ENCODE peak calls at places on chromosomes 5 and 9, in eight cellular contexts. One of them, this sample, is unnamed.
A peak's percentile ranks its signal among the peaks of the same experiment; 100 is the strongest.

GRCh38 chr5:96384353-96384752 is 48.7 kb downstream of the PCSK1 start:
- DNase-seq in right atrium auricular region: peak; percentile 69
- DNase-seq in pancreas: no peak
- DNase-seq in endodermal cell: no peak
- DNase-seq in cardiac muscle cell: no peak
- DNase-seq in CD8-positive, alpha-beta T cell: no peak
- DNase-seq in prostate gland: no peak
- DNase-seq in uterus: no peak
- DNase-seq in this sample: peak; percentile 69

GRCh38 chr5:123157797-123158528 is 68.9 kb downstream of the PRDM6 start:
- DNase-seq in right atrium auricular region: no peak
- DNase-seq in pancreas: no peak
- DNase-seq in endodermal cell: no peak
- DNase-seq in cardiac muscle cell: no peak
- DNase-seq in CD8-positive, alpha-beta T cell: no peak
- DNase-seq in prostate gland: no peak
- DNase-seq in uterus: no peak
- DNase-seq in this sample: no peak

GRCh38 chr5:59583151-59583809 is 310.2 kb downstream of the PDE4D start:
- DNase-seq in right atrium auricular region: no peak
- DNase-seq in pancreas: no peak
- DNase-seq in endodermal cell: no peak
- DNase-seq in cardiac muscle cell: no peak
- DNase-seq in CD8-positive, alpha-beta T cell: no peak
- DNase-seq in prostate gland: no peak
- DNase-seq in uterus: no peak
- DNase-seq in this sample: no peak

GRCh38 chr9:124632077-124632621 is 125.0 kb upstream of the NR5A1 start:
- DNase-seq in right atrium auricular region: no peak
- DNase-seq in pancreas: no peak
- DNase-seq in endodermal cell: no peak
- DNase-seq in cardiac muscle cell: no peak
- DNase-seq in CD8-positive, alpha-beta T cell: no peak
- DNase-seq in prostate gland: no peak
- DNase-seq in uterus: no peak
- DNase-seq in this sample: no peak

GRCh38 chr9:83583151-83584014 is 39.6 kb upstream of the IDNK start:
- DNase-seq in right atrium auricular region: peak; percentile 63
- DNase-seq in pancreas: peak; percentile 27
- DNase-seq in endodermal cell: peak; percentile 90
- DNase-seq in cardiac muscle cell: peak; percentile 66
- DNase-seq in CD8-positive, alpha-beta T cell: no peak
- DNase-seq in prostate gland: peak; percentile 21
- DNase-seq in uterus: peak; percentile 51
- DNase-seq in this sample: no peak

GRCh38 chr9:2127486-2127885 is 112.3 kb downstream of the SMARCA2 start:
- DNase-seq in right atrium auricular region: no peak
- DNase-seq in pancreas: no peak
- DNase-seq in endodermal cell: no peak
- DNase-seq in cardiac muscle cell: no peak
- DNase-seq in CD8-positive, alpha-beta T cell: no peak
- DNase-seq in prostate gland: no peak
- DNase-seq in uterus: no peak
- DNase-seq in this sample: no peak

GRCh38 chr9:7145361-7146069 is 387.7 kb downstream of the KDM4C start:
- DNase-seq in right atrium auricular region: no peak
- DNase-seq in pancreas: no peak
- DNase-seq in endodermal cell: no peak
- DNase-seq in cardiac muscle cell: no peak
- DNase-seq in CD8-positive, alpha-beta T cell: no peak
- DNase-seq in prostate gland: no peak
- DNase-seq in uterus: no peak
- DNase-seq in this sample: no peak

GRCh38 chr9:128254855-128255759 is 20.7 kb downstream of the GOLGA2 start:
- DNase-seq in right atrium auricular region: no peak
- DNase-seq in pancreas: no peak
- DNase-seq in endodermal cell: peak; percentile 95
- DNase-seq in cardiac muscle cell: peak; percentile 88
- DNase-seq in CD8-positive, alpha-beta T cell: peak; percentile 67
- DNase-seq in prostate gland: peak; percentile 36
- DNase-seq in uterus: peak; percentile 46
- DNase-seq in this sample: no peak

GRCh38 chr9:72667181-72667580 is 145.8 kb downstream of the TMC1 start:
- DNase-seq in right atrium auricular region: no peak
- DNase-seq in pancreas: no peak
- DNase-seq in endodermal cell: no peak
- DNase-seq in cardiac muscle cell: no peak
- DNase-seq in CD8-positive, alpha-beta T cell: no peak
- DNase-seq in prostate gland: no peak
- DNase-seq in uterus: no peak
- DNase-seq in this sample: no peak

GRCh38 chr5:179228341-179229121 is 116.7 kb downstream of the ADAMTS2 start:
- DNase-seq in right atrium auricular region: no peak
- DNase-seq in pancreas: no peak
- DNase-seq in endodermal cell: peak; percentile 72
- DNase-seq in cardiac muscle cell: peak; percentile 49
- DNase-seq in CD8-positive, alpha-beta T cell: no peak
- DNase-seq in prostate gland: no peak
- DNase-seq in uterus: no peak
- DNase-seq in this sample: no peak

GRCh38 chr9:111975709-111976108 is 79.1 kb downstream of the UGCG start:
- DNase-seq in right atrium auricular region: no peak
- DNase-seq in pancreas: peak; percentile 70
- DNase-seq in endodermal cell: peak; percentile 69
- DNase-seq in cardiac muscle cell: no peak
- DNase-seq in CD8-positive, alpha-beta T cell: no peak
- DNase-seq in prostate gland: no peak
- DNase-seq in uterus: no peak
- DNase-seq in this sample: no peak

GRCh38 chr5:111172504-111172903 is 51.7 kb upstream of the CAMK4 start:
- DNase-seq in right atrium auricular region: no peak
- DNase-seq in pancreas: no peak
- DNase-seq in endodermal cell: peak; percentile 67
- DNase-seq in cardiac muscle cell: no peak
- DNase-seq in CD8-positive, alpha-beta T cell: no peak
- DNase-seq in prostate gland: no peak
- DNase-seq in uterus: no peak
- DNase-seq in this sample: no peak

GRCh38 chr5:167684251-167684650 is 607.2 kb upstream of the WWC1 start:
- DNase-seq in right atrium auricular region: no peak
- DNase-seq in pancreas: no peak
- DNase-seq in endodermal cell: no peak
- DNase-seq in cardiac muscle cell: no peak
- DNase-seq in CD8-positive, alpha-beta T cell: no peak
- DNase-seq in prostate gland: no peak
- DNase-seq in uterus: no peak
- DNase-seq in this sample: no peak

GRCh38 chr5:51109786-51110410 is 273.4 kb upstream of the ISL1 start:
- DNase-seq in right atrium auricular region: no peak
- DNase-seq in pancreas: no peak
- DNase-seq in endodermal cell: no peak
- DNase-seq in cardiac muscle cell: peak; percentile 72
- DNase-seq in CD8-positive, alpha-beta T cell: no peak
- DNase-seq in prostate gland: no peak
- DNase-seq in uterus: no peak
- DNase-seq in this sample: no peak

GRCh38 chr5:131387236-131387635 is 123.4 kb downstream of the CDC42SE2 start:
- DNase-seq in right atrium auricular region: no peak
- DNase-seq in pancreas: no peak
- DNase-seq in endodermal cell: no peak
- DNase-seq in cardiac muscle cell: no peak
- DNase-seq in CD8-positive, alpha-beta T cell: no peak
- DNase-seq in prostate gland: no peak
- DNase-seq in uterus: no peak
- DNase-seq in this sample: no peak

GRCh38 chr9:111597852-111598729 is 1.4 kb downstream of the PTGR1 start:
- DNase-seq in right atrium auricular region: peak; percentile 66
- DNase-seq in pancreas: peak; percentile 60
- DNase-seq in endodermal cell: peak; percentile 93
- DNase-seq in cardiac muscle cell: peak; percentile 66
- DNase-seq in CD8-positive, alpha-beta T cell: peak; percentile 72
- DNase-seq in prostate gland: peak; percentile 49
- DNase-seq in uterus: peak; percentile 73
- DNase-seq in this sample: no peak

GRCh38 chr9:4760122-4760521 is 19.1 kb upstream of the AK3 start:
- DNase-seq in right atrium auricular region: peak; percentile 54
- DNase-seq in pancreas: no peak
- DNase-seq in endodermal cell: no peak
- DNase-seq in cardiac muscle cell: no peak
- DNase-seq in CD8-positive, alpha-beta T cell: no peak
- DNase-seq in prostate gland: no peak
- DNase-seq in uterus: no peak
- DNase-seq in this sample: no peak

GRCh38 chr9:4756420-4756819 is 15.4 kb upstream of the AK3 start:
- DNase-seq in right atrium auricular region: no peak
- DNase-seq in pancreas: no peak
- DNase-seq in endodermal cell: no peak
- DNase-seq in cardiac muscle cell: no peak
- DNase-seq in CD8-positive, alpha-beta T cell: no peak
- DNase-seq in prostate gland: no peak
- DNase-seq in uterus: no peak
- DNase-seq in this sample: no peak

GRCh38 chr9:4762889-4763521 is 22.0 kb upstream of the AK3 start:
- DNase-seq in right atrium auricular region: peak; percentile 63
- DNase-seq in pancreas: no peak
- DNase-seq in endodermal cell: peak; percentile 89
- DNase-seq in cardiac muscle cell: peak; percentile 13
- DNase-seq in CD8-positive, alpha-beta T cell: no peak
- DNase-seq in prostate gland: no peak
- DNase-seq in uterus: peak; percentile 43
- DNase-seq in this sample: no peak

GRCh38 chr9:4764033-4764432 is 23.0 kb upstream of the AK3 start:
- DNase-seq in right atrium auricular region: no peak
- DNase-seq in pancreas: no peak
- DNase-seq in endodermal cell: no peak
- DNase-seq in cardiac muscle cell: no peak
- DNase-seq in CD8-positive, alpha-beta T cell: no peak
- DNase-seq in prostate gland: no peak
- DNase-seq in uterus: no peak
- DNase-seq in this sample: no peak

DNA sequence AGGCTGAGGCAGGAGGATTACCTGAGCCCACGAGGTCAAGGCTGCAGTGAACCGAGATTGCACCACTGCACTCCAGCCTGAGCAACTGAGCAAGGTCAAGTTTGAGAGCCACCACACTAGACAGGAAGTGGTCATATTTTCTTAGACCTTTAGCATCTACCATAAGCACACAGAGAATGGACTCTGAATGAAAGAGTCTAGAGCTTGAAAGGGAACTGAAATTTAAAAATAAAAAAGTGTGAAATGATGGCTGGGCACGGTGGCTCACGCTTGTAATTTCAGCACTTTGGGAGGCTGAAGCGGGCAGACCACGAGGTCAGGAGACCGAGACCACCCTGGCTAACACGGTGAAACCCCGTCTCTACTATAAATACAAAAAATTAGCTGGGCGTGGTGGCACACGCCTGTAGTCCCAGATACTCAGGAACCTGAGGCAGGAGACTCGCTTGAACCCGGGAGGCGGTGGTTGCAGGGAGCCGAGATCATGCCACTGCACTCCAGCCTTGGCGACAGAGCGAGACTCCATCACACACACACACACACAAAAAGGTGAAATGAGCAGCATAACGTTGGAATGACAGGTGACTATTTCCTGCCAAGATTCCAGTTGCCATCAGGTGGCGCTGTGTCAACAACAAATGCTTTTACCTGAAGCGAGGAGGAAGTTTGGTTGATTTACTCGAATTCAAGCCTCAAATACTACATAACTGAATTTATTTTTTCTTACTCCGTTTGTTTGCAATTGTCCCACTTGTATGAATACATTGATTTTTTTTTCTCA is 21.3 kb upstream of the AK3 start:
- DNase-seq in right atrium auricular region: peak; percentile 80
- DNase-seq in pancreas: peak; percentile 62
- DNase-seq in endodermal cell: peak; percentile 92
- DNase-seq in cardiac muscle cell: peak; percentile 70
- DNase-seq in CD8-positive, alpha-beta T cell: peak; percentile 85
- DNase-seq in prostate gland: peak; percentile 76
- DNase-seq in uterus: peak; percentile 73
- DNase-seq in this sample: peak; percentile 55
- H3K4me3 ChIP-seq in right atrium auricular region: no peak overlapping the region
- H3K4me3 ChIP-seq in pancreas: no peak overlapping the region
- H3K4me3 ChIP-seq in endodermal cell: no peak overlapping the region
- H3K4me3 ChIP-seq in cardiac muscle cell: no peak overlapping the region
- H3K4me3 ChIP-seq in CD8-positive, alpha-beta T cell: no peak overlapping the region
- H3K4me3 ChIP-seq in prostate gland: no peak overlapping the region
- H3K4me3 ChIP-seq in uterus: no peak overlapping the region
- H3K4me3 ChIP-seq in this sample: no peak overlapping the region

GRCh38 chr9:120936764-120937122 is 10.1 kb upstream of the TRAF1 start:
- DNase-seq in right atrium auricular region: no peak
- DNase-seq in pancreas: no peak
- DNase-seq in endodermal cell: no peak
- DNase-seq in cardiac muscle cell: no peak
- DNase-seq in CD8-positive, alpha-beta T cell: no peak
- DNase-seq in prostate gland: no peak
- DNase-seq in uterus: no peak
- DNase-seq in this sample: no peak
- TF ChIP-seq CTCF in right atrium auricular region: peak; percentile 23
- TF ChIP-seq CTCF in pancreas: no peak
- TF ChIP-seq CTCF in endodermal cell: peak; percentile 7
- TF ChIP-seq CTCF in cardiac muscle cell: no peak
- TF ChIP-seq CTCF in CD8-positive, alpha-beta T cell: peak; percentile 10
- TF ChIP-seq CTCF in prostate gland: no peak
- TF ChIP-seq CTCF in uterus: no peak
- TF ChIP-seq CTCF in this sample: no peak

GRCh38 chr9:76292658-76293057 is 101.6 kb downstream of the RFK start:
- DNase-seq in right atrium auricular region: no peak
- DNase-seq in pancreas: no peak
- DNase-seq in endodermal cell: no peak
- DNase-seq in cardiac muscle cell: no peak
- DNase-seq in CD8-positive, alpha-beta T cell: no peak
- DNase-seq in prostate gland: no peak
- DNase-seq in uterus: no peak
- DNase-seq in this sample: no peak
- H3K36me3 ChIP-seq in right atrium auricular region: no peaks in the 10 kb centered on the region
- H3K36me3 ChIP-seq in pancreas: no peaks in the 10 kb centered on the region
- H3K36me3 ChIP-seq in endodermal cell: no peaks in the 10 kb centered on the region
- H3K36me3 ChIP-seq in cardiac muscle cell: no peaks in the 10 kb centered on the region
- H3K36me3 ChIP-seq in CD8-positive, alpha-beta T cell: no peaks in the 10 kb centered on the region
- H3K36me3 ChIP-seq in prostate gland: no peaks in the 10 kb centered on the region
- H3K36me3 ChIP-seq in uterus: no peaks in the 10 kb centered on the region
- H3K36me3 ChIP-seq in this sample: no peaks in the 10 kb centered on the region

DNA sequence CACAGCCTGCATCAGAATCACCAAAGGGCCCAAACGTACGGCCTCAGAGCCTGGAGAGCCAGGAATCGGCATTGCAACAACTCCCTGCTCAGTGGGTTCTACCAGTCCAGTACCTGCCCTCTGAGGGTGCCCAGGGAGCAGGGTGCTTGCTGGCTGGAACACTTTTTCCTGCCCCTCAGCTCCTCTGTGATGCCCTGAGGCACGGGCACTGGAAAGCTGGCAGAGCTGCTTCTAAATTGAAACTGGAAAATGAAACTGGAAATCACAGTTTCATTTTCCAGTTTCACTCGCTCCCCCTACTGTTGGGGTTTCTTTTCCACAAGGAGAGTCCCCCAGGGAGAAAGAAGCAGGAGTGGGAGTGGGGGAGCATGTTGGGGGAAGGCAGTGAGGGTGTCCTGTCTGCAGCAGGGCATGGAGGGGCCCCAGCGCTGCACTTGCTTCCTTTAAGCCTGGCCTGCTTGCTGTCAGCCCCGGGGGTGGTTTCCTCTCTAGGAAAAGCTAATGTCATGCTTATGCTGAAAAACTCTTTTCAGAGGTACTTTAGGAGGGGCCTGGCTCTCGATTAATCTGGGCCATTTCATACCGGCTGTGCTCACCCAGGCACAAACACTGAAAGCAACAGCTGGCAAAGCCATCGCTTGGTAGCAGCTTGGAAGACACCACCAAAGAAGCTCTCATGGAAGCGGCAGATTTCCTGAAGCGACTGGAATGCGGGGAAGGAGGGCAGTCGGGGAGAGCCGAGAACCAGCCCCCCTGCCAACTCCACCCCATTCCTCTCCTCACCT is 26.2 kb downstream of the IRF1 start:
- DNase-seq in right atrium auricular region: no peak
- DNase-seq in pancreas: no peak
- DNase-seq in endodermal cell: peak; percentile 73
- DNase-seq in cardiac muscle cell: no peak
- DNase-seq in CD8-positive, alpha-beta T cell: no peak
- DNase-seq in prostate gland: no peak
- DNase-seq in uterus: no peak
- DNase-seq in this sample: no peak
- H3K4me3 ChIP-seq in right atrium auricular region: no peak overlapping the region
- H3K4me3 ChIP-seq in pancreas: no peak overlapping the region
- H3K4me3 ChIP-seq in endodermal cell: no peak overlapping the region
- H3K4me3 ChIP-seq in cardiac muscle cell: no peak overlapping the region
- H3K4me3 ChIP-seq in CD8-positive, alpha-beta T cell: peak overlapping the region; percentile 34
- H3K4me3 ChIP-seq in prostate gland: peak overlapping the region; percentile 7
- H3K4me3 ChIP-seq in uterus: no peak overlapping the region
- H3K4me3 ChIP-seq in this sample: no peak overlapping the region

This sample was measured in kidney epithelial cell.